ENCODE peak calls at places on chromosomes 6 and 20, in six cellular contexts. U, E, Y, M, T and N are unnamed samples.
A peak's percentile ranks its signal among the peaks of the same experiment; 100 is the strongest.

GRCh38 chr6:16757332-16757731 is 3.9 kb downstream of the ATXN1 start:
- DNase-seq in M (no peak), Y (no peak), U (no peak), E (no peak), T (no peak), N (no peak)

GRCh38 chr6:68087399-68088133 is 547.5 kb upstream of the ADGRB3 start:
- DNase-seq in E (no peak), Y (no peak), T (no peak), M (no peak), U (no peak), N (no peak)

GRCh38 chr6:159110013-159110412 is 59.2 kb upstream of the FNDC1 start:
- DNase-seq in M (no peak), Y (no peak), U (peak; percentile 42), E (peak; percentile 73), T (peak; percentile 49), N (no peak)

GRCh38 chr6:52610745-52611355 is 34.0 kb upstream of the TRAM2 start:
- DNase-seq in E (no peak), M (no peak), U (no peak), Y (no peak), T (no peak), N (no peak)

GRCh38 chr6:127195833-127196232 is 70.8 kb upstream of the RNF146 start:
- DNase-seq in U (no peak), M (no peak), Y (no peak), T (no peak), E (no peak), N (no peak)

GRCh38 chr6:116596815-116597214 is 19.5 kb upstream of the RSPH4A start:
- DNase-seq in M (no peak), E (no peak), U (no peak), T (peak; percentile 5), Y (no peak), N (no peak)

GRCh38 chr20:62929051-62929538 is 2.8 kb upstream of the DIDO1 start:
- DNase-seq in E (peak; percentile 82), Y (peak; percentile 63), T (no peak), M (peak; percentile 81), U (peak; percentile 83), N (peak; percentile 80)

GRCh38 chr6:136889271-136890193 is 32.6 kb upstream of the SLC35D3 start:
- DNase-seq in Y (no peak), U (no peak), M (no peak), T (peak; percentile 15), E (no peak), N (no peak)

GRCh38 chr6:30102701-30103629 is 9.9 kb downstream of the TRIM31 start:
- DNase-seq in E (peak; percentile 88), Y (peak; percentile 83), T (peak; percentile 85), U (peak; percentile 93), M (peak; percentile 93), N (peak; percentile 95)

GRCh38 chr20:48945840-48946514 is 24.5 kb downstream of the ARFGEF2 start:
- DNase-seq in Y (no peak), M (peak; percentile 88), U (no peak), T (peak; percentile 33), E (no peak), N (no peak)

GRCh38 chr20:63697357-63697867 is 960 bp downstream of the TNFRSF6B start:
- DNase-seq in Y (peak; percentile 27), E (no peak), U (no peak), M (peak; percentile 8), T (no peak), N (peak; percentile 64)

GRCh38 chr6:107103082-107103481 is 12.2 kb downstream of the BEND3 start:
- DNase-seq in M (no peak), Y (no peak), E (no peak), U (no peak), T (no peak), N (no peak)

GRCh38 chr20:46512943-46513844 is at the start of gene ZNF334:
- DNase-seq in U (peak; percentile 65), Y (peak; percentile 60), T (no peak), M (peak; percentile 28), E (peak; percentile 91), N (peak; percentile 76)

GRCh38 chr6:114580882-114581281 is 238.1 kb upstream of the HS3ST5 start:
- DNase-seq in U (no peak), Y (no peak), E (no peak), T (no peak), M (no peak), N (no peak)

GRCh38 chr6:124676033-124676432 is 286.2 kb upstream of the RNF217 start:
- DNase-seq in T (no peak), Y (no peak), U (no peak), M (no peak), E (no peak), N (no peak)

GRCh38 chr6:22476811-22477210 is 92.6 kb upstream of the HDGFL1 start:
- DNase-seq in Y (no peak), T (no peak), U (no peak), E (no peak), M (no peak), N (no peak)

GRCh38 chr6:163427498-163428254 is 13.2 kb downstream of the QKI start:
- DNase-seq in Y (no peak), M (no peak), T (peak; percentile 66), U (no peak), E (no peak), N (no peak)

GRCh38 chr6:25922301-25922700 is 8.2 kb downstream of the SLC17A2 start:
- DNase-seq in T (no peak), M (no peak), E (no peak), Y (no peak), U (no peak), N (no peak)

GRCh38 chr20:49846206-49846807 is 33.7 kb downstream of the SLC9A8 start:
- DNase-seq in Y (peak; percentile 62), T (peak; percentile 72), E (no peak), M (peak; percentile 46), U (peak; percentile 51), N (no peak)

GRCh38 chr6:145964948-145965366 is 799 bp upstream of the SHPRH start:
- DNase-seq in E (no peak), T (no peak), U (no peak), M (no peak), Y (no peak), N (no peak)

GRCh38 chr6:26613717-26614683 is 17.2 kb downstream of the ABT1 start:
- DNase-seq in T (no peak), E (peak; percentile 68), Y (no peak), U (no peak), M (no peak), N (no peak)

GRCh38 chr6:87917861-87918260 is 129.8 kb upstream of the SPACA1 start:
- DNase-seq in Y (no peak), U (no peak), M (no peak), E (no peak), T (no peak), N (no peak)

GRCh38 chr6:67606905-67607828 is 1027.9 kb upstream of the ADGRB3 start:
- DNase-seq in T (peak; percentile 1), Y (no peak), U (peak; percentile 26), M (no peak), E (no peak), N (no peak)

GRCh38 chr20:61734733-61735502 is 330.8 kb downstream of the TAF4 start:
- DNase-seq in U (no peak), M (no peak), E (no peak), T (no peak), Y (no peak), N (no peak)

GRCh38 chr6:90256698-90257485 is 39.8 kb downstream of the BACH2 start:
- DNase-seq in M (no peak), E (no peak), T (no peak), Y (no peak), U (no peak), N (no peak)
- TF ChIP-seq EP300 in M (no peak), E (no peak), T (no peak), Y (no peak), U (no peak), N (no peak)

DNA sequence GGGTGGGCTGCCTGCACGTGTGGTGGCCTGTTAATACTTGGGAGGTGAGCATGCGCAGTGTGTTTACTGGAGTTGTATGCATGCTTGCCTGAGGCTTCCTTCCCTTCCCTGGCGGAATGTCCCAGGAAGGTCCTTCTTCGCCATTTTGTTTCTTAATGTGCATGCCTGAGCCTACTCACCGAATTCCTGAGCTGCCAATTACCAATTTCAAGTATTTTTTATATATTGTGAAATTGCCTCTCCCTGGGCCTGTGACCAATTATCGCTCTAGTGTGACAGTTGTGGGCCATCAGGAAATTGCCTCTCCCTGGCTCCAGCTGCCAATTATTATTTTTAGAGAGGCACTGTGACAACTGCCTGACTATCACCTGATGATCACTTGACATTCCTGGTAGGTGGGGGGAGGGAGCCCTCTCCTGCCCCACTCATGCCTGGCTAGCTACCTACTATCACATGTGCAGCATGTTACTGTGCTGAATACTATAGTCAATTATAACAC is 70.0 kb downstream of the FAM50B start:
- DNase-seq in U (peak; percentile 64), Y (no peak), E (no peak), M (no peak), T (peak; percentile 12), N (no peak)
- TF ChIP-seq EP300 in U (peak; percentile 42), Y (no peak), E (no peak), M (no peak), T (no peak), N (no peak)

DNA sequence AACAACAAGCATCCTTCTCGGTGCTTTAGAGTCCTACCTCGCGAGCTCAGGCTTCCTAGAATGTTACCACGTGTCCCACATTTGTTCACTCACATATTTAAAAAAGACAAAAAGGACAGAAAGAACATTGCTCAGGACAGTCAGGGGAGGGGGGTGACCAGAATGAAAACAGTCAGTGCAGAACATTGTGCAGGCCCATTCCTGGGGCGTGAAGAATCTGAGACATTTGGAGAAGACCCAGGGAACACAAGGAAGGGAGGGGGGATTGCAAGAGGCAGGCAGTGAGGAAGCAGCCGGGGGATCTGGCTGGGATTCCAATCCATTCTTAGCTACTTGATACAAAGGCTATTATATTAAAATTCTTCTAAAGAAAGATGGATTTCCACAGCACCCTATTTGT is 270.4 kb upstream of the CITED2 start:
- DNase-seq in T (no peak), E (no peak), M (no peak), U (no peak), Y (peak; percentile 32), N (peak; percentile 76)
- TF ChIP-seq EP300 in T (no peak), E (no peak), M (peak; percentile 4), U (no peak), Y (no peak), N (no peak)

GRCh38 chr6:40369891-40370290 is 217.3 kb downstream of the LRFN2 start:
- DNase-seq in E (no peak), M (no peak), U (no peak), T (no peak), Y (no peak), N (no peak)

GRCh38 chr6:40369028-40369427 is 218.1 kb downstream of the LRFN2 start:
- DNase-seq in T (no peak), Y (no peak), E (no peak), M (no peak), U (no peak), N (no peak)

GRCh38 chr6:40371095-40371494 is 216.1 kb downstream of the LRFN2 start:
- DNase-seq in M (no peak), Y (no peak), T (no peak), E (no peak), U (no peak), N (no peak)

GRCh38 chr6:40373267-40373666 is 213.9 kb downstream of the LRFN2 start:
- DNase-seq in M (no peak), Y (no peak), E (no peak), T (no peak), U (no peak), N (no peak)

DNA sequence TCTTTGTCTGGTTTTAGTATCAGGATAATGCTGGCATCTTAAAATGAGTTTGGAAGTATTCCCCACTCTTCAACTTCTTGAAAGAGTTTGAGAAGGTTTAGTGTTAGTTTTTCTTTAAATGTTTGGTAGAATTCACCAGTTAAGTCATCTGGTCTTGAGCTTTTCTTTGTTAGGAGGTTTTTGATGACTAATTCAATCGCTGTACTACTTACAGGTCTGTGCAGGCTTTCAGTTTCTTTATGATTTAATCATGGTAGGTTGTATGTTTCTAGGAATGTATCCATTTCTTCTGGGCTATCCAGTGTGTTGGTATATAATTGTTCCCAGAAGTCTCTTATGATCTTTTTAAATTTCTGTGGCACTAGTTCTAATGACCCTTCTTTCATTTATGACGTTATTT is 215.5 kb downstream of the LRFN2 start:
- DNase-seq in M (no peak), U (no peak), T (no peak), Y (no peak), E (no peak), N (no peak)
- TF ChIP-seq EP300 in M (no peak), U (no peak), T (no peak), Y (no peak), E (no peak), N (no peak)